ENCODE peak calls at places on chromosome 19, in four cellular contexts. One of them, this sample, is unnamed.
A peak's percentile ranks its signal among the peaks of the same experiment; 100 is the strongest.

GRCh38 chr19:4557186-4557970 is 2.1 kb downstream of the SEMA6B start:
- DNase-seq in neuronal stem cell: no peak
- DNase-seq in mucosa of descending colon: no peak
- DNase-seq in endodermal cell: peak; percentile 84
- DNase-seq in this sample: no peak

GRCh38 chr19:46613525-46613924 is 11.4 kb downstream of the PTGIR start:
- DNase-seq in neuronal stem cell: no peak
- DNase-seq in mucosa of descending colon: peak; percentile 43
- DNase-seq in endodermal cell: peak; percentile 44
- DNase-seq in this sample: peak; percentile 13

GRCh38 chr19:12955996-12956395 is 1.0 kb downstream of the GADD45GIP1 start:
- DNase-seq in neuronal stem cell: no peak
- DNase-seq in mucosa of descending colon: no peak
- DNase-seq in endodermal cell: no peak
- DNase-seq in this sample: no peak

GRCh38 chr19:1942078-1942933 is 1.3 kb downstream of the CSNK1G2 start:
- DNase-seq in neuronal stem cell: peak; percentile 81
- DNase-seq in mucosa of descending colon: peak; percentile 90
- DNase-seq in endodermal cell: peak; percentile 95
- DNase-seq in this sample: peak; percentile 66

GRCh38 chr19:32688315-32688714 is 3.3 kb upstream of the NUDT19 start:
- DNase-seq in neuronal stem cell: no peak
- DNase-seq in mucosa of descending colon: no peak
- DNase-seq in endodermal cell: no peak
- DNase-seq in this sample: peak; percentile 29

GRCh38 chr19:49741210-49741844 is 21.8 kb downstream of the TSKS start:
- DNase-seq in neuronal stem cell: no peak
- DNase-seq in mucosa of descending colon: no peak
- DNase-seq in endodermal cell: no peak
- DNase-seq in this sample: no peak

GRCh38 chr19:13155472-13156284 is 5.5 kb downstream of the IER2 start:
- DNase-seq in neuronal stem cell: peak; percentile 83
- DNase-seq in mucosa of descending colon: peak; percentile 93
- DNase-seq in endodermal cell: peak; percentile 94
- DNase-seq in this sample: peak; percentile 86

GRCh38 chr19:17404621-17405249 is 695 bp downstream of the BST2 start:
- DNase-seq in neuronal stem cell: no peak
- DNase-seq in mucosa of descending colon: no peak
- DNase-seq in endodermal cell: no peak
- DNase-seq in this sample: no peak

GRCh38 chr19:17450264-17451075 is 2.0 kb upstream of the TMEM221 start:
- DNase-seq in neuronal stem cell: no peak
- DNase-seq in mucosa of descending colon: no peak
- DNase-seq in endodermal cell: no peak
- DNase-seq in this sample: no peak

GRCh38 chr19:46115396-46116109 is 8.9 kb downstream of the IGFL3 start:
- DNase-seq in neuronal stem cell: no peak
- DNase-seq in mucosa of descending colon: no peak
- DNase-seq in endodermal cell: no peak
- DNase-seq in this sample: no peak

GRCh38 chr19:2491130-2491801 is 15.3 kb downstream of the GADD45B start:
- DNase-seq in neuronal stem cell: no peak
- DNase-seq in mucosa of descending colon: peak; percentile 96
- DNase-seq in endodermal cell: no peak
- DNase-seq in this sample: no peak

GRCh38 chr19:12884202-12884601 is 2.8 kb downstream of the KLF1 start:
- DNase-seq in neuronal stem cell: no peak
- DNase-seq in mucosa of descending colon: no peak
- DNase-seq in endodermal cell: no peak
- DNase-seq in this sample: no peak

GRCh38 chr19:49776371-49776764 is 9.6 kb downstream of the AP2A1 start:
- DNase-seq in neuronal stem cell: no peak
- DNase-seq in mucosa of descending colon: no peak
- DNase-seq in endodermal cell: no peak
- DNase-seq in this sample: no peak

GRCh38 chr19:43721469-43722048 is 5.7 kb downstream of the IRGC start:
- DNase-seq in neuronal stem cell: no peak
- DNase-seq in mucosa of descending colon: no peak
- DNase-seq in endodermal cell: no peak
- DNase-seq in this sample: no peak

GRCh38 chr19:48896191-48896720 is 2.3 kb downstream of the TULP2 start:
- DNase-seq in neuronal stem cell: peak; percentile 53
- DNase-seq in mucosa of descending colon: peak; percentile 75
- DNase-seq in endodermal cell: peak; percentile 98
- DNase-seq in this sample: peak; percentile 65

GRCh38 chr19:55080121-55080914 is 4.6 kb downstream of the EPS8L1 start:
- DNase-seq in neuronal stem cell: no peak
- DNase-seq in mucosa of descending colon: peak; percentile 93
- DNase-seq in endodermal cell: peak; percentile 98
- DNase-seq in this sample: peak; percentile 59

GRCh38 chr19:55541091-55541490 is 4.2 kb upstream of the SBK2 start:
- DNase-seq in neuronal stem cell: no peak
- DNase-seq in mucosa of descending colon: no peak
- DNase-seq in endodermal cell: no peak
- DNase-seq in this sample: no peak

GRCh38 chr19:55103190-55103589 is 14.2 kb downstream of the PPP1R12C start:
- DNase-seq in neuronal stem cell: no peak
- DNase-seq in mucosa of descending colon: peak; percentile 19
- DNase-seq in endodermal cell: no peak
- DNase-seq in this sample: no peak

GRCh38 chr19:31595521-31595920 is 246.3 kb upstream of the TSHZ3 start:
- DNase-seq in neuronal stem cell: no peak
- DNase-seq in mucosa of descending colon: no peak
- DNase-seq in endodermal cell: peak; percentile 29
- DNase-seq in this sample: no peak

GRCh38 chr19:31596751-31597150 is 247.5 kb upstream of the TSHZ3 start:
- DNase-seq in neuronal stem cell: no peak
- DNase-seq in mucosa of descending colon: no peak
- DNase-seq in endodermal cell: peak; percentile 25
- DNase-seq in this sample: no peak

GRCh38 chr19:31598730-31599238 is 249.5 kb upstream of the TSHZ3 start:
- DNase-seq in neuronal stem cell: no peak
- DNase-seq in mucosa of descending colon: no peak
- DNase-seq in endodermal cell: peak; percentile 8
- DNase-seq in this sample: no peak

GRCh38 chr19:31597616-31598015 is 248.4 kb upstream of the TSHZ3 start:
- DNase-seq in neuronal stem cell: no peak
- DNase-seq in mucosa of descending colon: no peak
- DNase-seq in endodermal cell: peak; percentile 16
- DNase-seq in this sample: no peak

GRCh38 chr19:31600731-31601295 is 251.6 kb upstream of the TSHZ3 start:
- DNase-seq in neuronal stem cell: no peak
- DNase-seq in mucosa of descending colon: no peak
- DNase-seq in endodermal cell: peak; percentile 26
- DNase-seq in this sample: no peak
- H3K4me1 ChIP-seq in neuronal stem cell: no peaks in the 10 kb centered on the region
- H3K4me1 ChIP-seq in mucosa of descending colon: no peaks in the 10 kb centered on the region
- H3K4me1 ChIP-seq in endodermal cell: no peaks in the 10 kb centered on the region
- H3K4me1 ChIP-seq in this sample: no peaks in the 10 kb centered on the region

DNA sequence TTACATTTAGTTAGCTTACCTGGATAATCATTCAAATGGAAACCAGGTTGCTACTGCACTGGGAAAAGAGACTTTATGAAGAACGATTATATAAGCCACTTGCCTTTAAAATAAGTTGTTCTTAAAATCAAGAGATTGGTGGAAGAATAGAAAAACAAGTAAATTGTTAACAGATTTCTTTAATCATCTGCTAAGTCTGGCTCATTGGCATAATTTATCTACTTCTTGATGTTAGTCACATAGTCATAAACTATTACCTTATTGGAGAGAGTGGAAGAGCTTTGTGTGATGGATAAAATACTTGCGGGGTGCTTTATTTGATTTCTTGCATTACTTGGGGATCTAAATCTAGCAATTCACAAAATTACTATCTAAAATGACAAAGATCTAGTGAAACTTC is 6.8 kb downstream of the LSM14A start:
- DNase-seq in neuronal stem cell: no peak
- DNase-seq in mucosa of descending colon: no peak
- DNase-seq in endodermal cell: no peak
- DNase-seq in this sample: no peak
- H3K4me1 ChIP-seq in neuronal stem cell: no peaks in the 10 kb centered on the region
- H3K4me1 ChIP-seq in mucosa of descending colon: peaks cover 52% of the 10 kb centered on the region
- H3K4me1 ChIP-seq in endodermal cell: no peaks in the 10 kb centered on the region
- H3K4me1 ChIP-seq in this sample: peaks cover 99% of the 10 kb centered on the region

GRCh38 chr19:15544970-15545369 is 36.6 kb downstream of the CYP4F22 start:
- DNase-seq in neuronal stem cell: no peak
- DNase-seq in mucosa of descending colon: no peak
- DNase-seq in endodermal cell: no peak
- DNase-seq in this sample: no peak
- H3K4me1 ChIP-seq in neuronal stem cell: no peaks in the 10 kb centered on the region
- H3K4me1 ChIP-seq in mucosa of descending colon: no peaks in the 10 kb centered on the region
- H3K4me1 ChIP-seq in endodermal cell: no peaks in the 10 kb centered on the region
- H3K4me1 ChIP-seq in this sample: no peaks in the 10 kb centered on the region

DNA sequence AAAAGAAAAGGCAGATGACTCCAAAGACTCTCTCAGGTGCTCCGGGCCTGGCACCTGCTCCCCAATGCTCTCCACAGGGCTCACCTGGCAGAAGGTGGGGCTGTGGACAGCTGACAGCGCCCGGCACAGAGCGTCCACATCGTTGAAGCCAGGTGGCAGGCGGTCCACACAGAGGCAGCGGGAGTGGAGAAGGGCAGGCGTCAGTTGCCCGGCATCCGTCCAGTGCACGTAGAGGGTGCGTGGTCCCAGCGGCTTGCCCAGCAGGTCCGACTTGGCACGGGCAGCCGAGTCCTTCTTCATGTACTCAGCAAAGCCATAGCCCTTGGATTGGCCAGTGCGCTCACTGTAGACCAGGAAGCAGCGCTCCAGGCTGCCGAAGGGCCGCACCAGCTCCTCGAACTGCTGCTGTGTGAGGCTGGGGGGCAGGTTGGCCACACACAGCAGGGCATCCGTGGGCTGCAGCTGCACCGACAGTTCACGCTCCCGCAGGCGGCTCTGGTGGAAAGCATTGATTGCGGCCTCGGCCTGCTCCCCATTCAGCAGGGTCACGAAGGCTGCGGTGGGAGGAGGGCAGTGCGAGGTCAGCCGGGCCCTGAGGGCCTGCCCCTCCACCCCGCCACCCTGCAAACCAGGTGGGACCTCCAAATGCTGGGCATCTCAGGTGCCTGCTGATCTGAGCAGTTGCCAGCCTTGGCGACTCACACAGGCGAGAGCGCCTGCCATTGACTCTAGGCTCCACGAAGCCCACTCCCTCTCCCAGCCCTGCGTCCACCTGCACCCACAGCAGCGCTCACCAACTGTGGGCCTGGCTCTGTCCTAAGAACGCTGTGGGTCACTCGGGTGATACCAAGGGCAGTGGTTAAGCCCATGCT is 4.5 kb downstream of the RAVER1 start:
- DNase-seq in neuronal stem cell: no peak
- DNase-seq in mucosa of descending colon: no peak
- DNase-seq in endodermal cell: no peak
- DNase-seq in this sample: no peak
- H3K4me1 ChIP-seq in neuronal stem cell: peaks cover 6% of the 10 kb centered on the region
- H3K4me1 ChIP-seq in mucosa of descending colon: peaks cover 14% of the 10 kb centered on the region
- H3K4me1 ChIP-seq in endodermal cell: peaks cover 3% of the 10 kb centered on the region
- H3K4me1 ChIP-seq in this sample: peaks cover 15% of the 10 kb centered on the region

GRCh38 chr19:51691122-51692064 is 1.7 kb upstream of the SPACA6 start:
- DNase-seq in neuronal stem cell: no peak
- DNase-seq in mucosa of descending colon: no peak
- DNase-seq in endodermal cell: peak; percentile 61
- DNase-seq in this sample: no peak
- H3K4me1 ChIP-seq in neuronal stem cell: peaks cover 24% of the 10 kb centered on the region
- H3K4me1 ChIP-seq in mucosa of descending colon: no peaks in the 10 kb centered on the region
- H3K4me1 ChIP-seq in endodermal cell: peaks cover 5% of the 10 kb centered on the region
- H3K4me1 ChIP-seq in this sample: peaks cover 73% of the 10 kb centered on the region

GRCh38 chr19:36526581-36526980 is 1.5 kb downstream of the ZNF260 start:
- DNase-seq in neuronal stem cell: no peak
- DNase-seq in mucosa of descending colon: no peak
- DNase-seq in endodermal cell: no peak
- DNase-seq in this sample: no peak

GRCh38 chr19:36528194-36528920 is at the start of gene ZNF260:
- DNase-seq in neuronal stem cell: peak; percentile 90
- DNase-seq in mucosa of descending colon: peak; percentile 95
- DNase-seq in endodermal cell: peak; percentile 99
- DNase-seq in this sample: peak; percentile 98

GRCh38 chr19:36524617-36525016 is 3.5 kb downstream of the ZNF260 start:
- DNase-seq in neuronal stem cell: no peak
- DNase-seq in mucosa of descending colon: no peak
- DNase-seq in endodermal cell: no peak
- DNase-seq in this sample: no peak

GRCh38 chr19:36527873-36528193 is 238 bp downstream of the ZNF260 start:
- DNase-seq in neuronal stem cell: no peak
- DNase-seq in mucosa of descending colon: no peak
- DNase-seq in endodermal cell: no peak
- DNase-seq in this sample: no peak

GRCh38 chr19:36528921-36529518 is 949 bp upstream of the ZNF260 start:
- DNase-seq in neuronal stem cell: no peak
- DNase-seq in mucosa of descending colon: no peak
- DNase-seq in endodermal cell: peak; percentile 66
- DNase-seq in this sample: no peak
- H3K4me1 ChIP-seq in neuronal stem cell: peaks cover 4% of the 10 kb centered on the region
- H3K4me1 ChIP-seq in mucosa of descending colon: peaks cover 15% of the 10 kb centered on the region
- H3K4me1 ChIP-seq in endodermal cell: peaks cover 3% of the 10 kb centered on the region
- H3K4me1 ChIP-seq in this sample: peaks cover 31% of the 10 kb centered on the region

GRCh38 chr19:18506101-18506534 is 15.8 kb downstream of the ELL start:
- DNase-seq in neuronal stem cell: no peak
- DNase-seq in mucosa of descending colon: peak; percentile 71
- DNase-seq in endodermal cell: no peak
- DNase-seq in this sample: peak; percentile 45

GRCh38 chr19:18503337-18503970 is 18.4 kb downstream of the ELL start:
- DNase-seq in neuronal stem cell: no peak
- DNase-seq in mucosa of descending colon: no peak
- DNase-seq in endodermal cell: no peak
- DNase-seq in this sample: no peak

GRCh38 chr19:18506545-18506944 is 15.3 kb downstream of the ELL start:
- DNase-seq in neuronal stem cell: no peak
- DNase-seq in mucosa of descending colon: no peak
- DNase-seq in endodermal cell: no peak
- DNase-seq in this sample: no peak

GRCh38 chr19:18503971-18504885 is 17.6 kb downstream of the ELL start:
- DNase-seq in neuronal stem cell: no peak
- DNase-seq in mucosa of descending colon: peak; percentile 85
- DNase-seq in endodermal cell: peak; percentile 82
- DNase-seq in this sample: no peak

GRCh38 chr19:18504886-18505610 is 16.8 kb downstream of the ELL start:
- DNase-seq in neuronal stem cell: no peak
- DNase-seq in mucosa of descending colon: no peak
- DNase-seq in endodermal cell: no peak
- DNase-seq in this sample: no peak
- H3K4me1 ChIP-seq in neuronal stem cell: peaks cover 4% of the 10 kb centered on the region
- H3K4me1 ChIP-seq in mucosa of descending colon: peaks cover 76% of the 10 kb centered on the region
- H3K4me1 ChIP-seq in endodermal cell: peaks cover 23% of the 10 kb centered on the region
- H3K4me1 ChIP-seq in this sample: peaks cover 99% of the 10 kb centered on the region

This sample was measured in left ventricle myocardium inferior.